ENCODE peak calls at places on chromosomes 16 and 17, in four cellular contexts. A is ELR, F is GM03348, X is HS-5. U is an unnamed sample.

GRCh38 chr17:57604771-57605733 is 140.0 kb downstream of the CCDC182 start:
- DNase-seq in X (no peak), A (no peak), F (peak; percentile 57), U (no peak)

GRCh38 chr17:65855245-65855644 is 293.8 kb upstream of the AXIN2 start:
- DNase-seq in X (peak; percentile 31), A (peak; percentile 77), F (peak; percentile 14), U (peak; percentile 74)

GRCh38 chr17:17186551-17187505 is 19.3 kb downstream of the PLD6 start:
- DNase-seq in F (peak; percentile 44), A (no peak), X (no peak), U (no peak)

GRCh38 chr16:4327782-4328579 is 12.1 kb downstream of the GLIS2 start:
- DNase-seq in X (no peak), A (peak; percentile 84), F (peak; percentile 89), U (no peak)

GRCh38 chr17:72580321-72581127 is 459.7 kb downstream of the SOX9 start:
- DNase-seq in X (no peak), F (no peak), A (no peak), U (no peak)

GRCh38 chr17:78640700-78641099 is 63.5 kb upstream of the DNAH17 start:
- DNase-seq in A (no peak), X (no peak), F (no peak), U (no peak)

GRCh38 chr17:42340691-42341127 is 47.5 kb downstream of the STAT3 start:
- DNase-seq in F (no peak), X (no peak), A (peak; percentile 27), U (peak; percentile 11)

GRCh38 chr17:76631821-76632565 is 11.6 kb downstream of the ST6GALNAC1 start:
- DNase-seq in A (no peak), X (no peak), F (no peak), U (no peak)

GRCh38 chr17:57256708-57257112 is 387 bp downstream of the MSI2 start:
- DNase-seq in A (peak; percentile 43), F (peak; percentile 48), X (no peak), U (no peak)

GRCh38 chr16:12405083-12405482 is 398.6 kb downstream of the CPPED1 start:
- DNase-seq in F (no peak), A (no peak), X (no peak), U (no peak)

U was measured in HT1080.